ENCODE peak calls at places on chromosomes 7 and 10, in eight cellular contexts. One of them, this sample, is unnamed.

GRCh38 chr7:118013252-118014010 is 140.2 kb upstream of the CTTNBP2 start:
- DNase-seq in GM13977: no peak
- DNase-seq in esophagus squamous epithelium: no peak
- DNase-seq in GM12864: no peak
- DNase-seq in IMR-90: no peak
- DNase-seq in fibroblast of pulmonary artery: no peak
- DNase-seq in WTC11: no peak
- DNase-seq in foreskin fibroblast: no peak
- DNase-seq in this sample: no peak

GRCh38 chr10:82742478-82742877 is 867.5 kb downstream of the NRG3 start:
- DNase-seq in GM13977: no peak
- DNase-seq in esophagus squamous epithelium: no peak
- DNase-seq in GM12864: no peak
- DNase-seq in IMR-90: no peak
- DNase-seq in fibroblast of pulmonary artery: peak; percentile 73
- DNase-seq in WTC11: no peak
- DNase-seq in foreskin fibroblast: peak; percentile 89
- DNase-seq in this sample: no peak

GRCh38 chr7:82388138-82388537 is 55.4 kb downstream of the CACNA2D1 start:
- DNase-seq in GM13977: no peak
- DNase-seq in esophagus squamous epithelium: no peak
- DNase-seq in GM12864: no peak
- DNase-seq in IMR-90: no peak
- DNase-seq in fibroblast of pulmonary artery: no peak
- DNase-seq in WTC11: no peak
- DNase-seq in foreskin fibroblast: peak; percentile 8
- DNase-seq in this sample: no peak

GRCh38 chr10:113473851-113474250 is 79.0 kb upstream of the HABP2 start:
- DNase-seq in GM13977: no peak
- DNase-seq in esophagus squamous epithelium: no peak
- DNase-seq in GM12864: no peak
- DNase-seq in IMR-90: no peak
- DNase-seq in fibroblast of pulmonary artery: no peak
- DNase-seq in WTC11: no peak
- DNase-seq in foreskin fibroblast: no peak
- DNase-seq in this sample: no peak

GRCh38 chr10:34713875-34714274 is 101.2 kb downstream of the PARD3 start:
- DNase-seq in GM13977: no peak
- DNase-seq in esophagus squamous epithelium: no peak
- DNase-seq in GM12864: no peak
- DNase-seq in IMR-90: peak; percentile 67
- DNase-seq in fibroblast of pulmonary artery: peak; percentile 40
- DNase-seq in WTC11: no peak
- DNase-seq in foreskin fibroblast: no peak
- DNase-seq in this sample: no peak

GRCh38 chr7:117116221-117116620 is 162.9 kb downstream of the ST7 start:
- DNase-seq in GM13977: no peak
- DNase-seq in esophagus squamous epithelium: no peak
- DNase-seq in GM12864: no peak
- DNase-seq in IMR-90: no peak
- DNase-seq in fibroblast of pulmonary artery: no peak
- DNase-seq in WTC11: no peak
- DNase-seq in foreskin fibroblast: no peak
- DNase-seq in this sample: no peak

GRCh38 chr10:43348511-43349312 is 22.7 kb upstream of the FXYD4 start:
- DNase-seq in GM13977: peak; percentile 94
- DNase-seq in esophagus squamous epithelium: peak; percentile 28
- DNase-seq in GM12864: peak; percentile 49
- DNase-seq in IMR-90: peak; percentile 68
- DNase-seq in fibroblast of pulmonary artery: peak; percentile 84
- DNase-seq in WTC11: peak; percentile 88
- DNase-seq in foreskin fibroblast: peak; percentile 87
- DNase-seq in this sample: peak; percentile 87

GRCh38 chr10:16993186-16993585 is 136.4 kb downstream of the CUBN start:
- DNase-seq in GM13977: no peak
- DNase-seq in esophagus squamous epithelium: no peak
- DNase-seq in GM12864: no peak
- DNase-seq in IMR-90: no peak
- DNase-seq in fibroblast of pulmonary artery: no peak
- DNase-seq in WTC11: no peak
- DNase-seq in foreskin fibroblast: no peak
- DNase-seq in this sample: no peak

GRCh38 chr10:1368772-1369171 is 312.6 kb downstream of the WDR37 start:
- DNase-seq in GM13977: peak; percentile 69
- DNase-seq in esophagus squamous epithelium: no peak
- DNase-seq in GM12864: no peak
- DNase-seq in IMR-90: no peak
- DNase-seq in fibroblast of pulmonary artery: no peak
- DNase-seq in WTC11: peak; percentile 73
- DNase-seq in foreskin fibroblast: no peak
- DNase-seq in this sample: peak; percentile 70

GRCh38 chr7:40221836-40222235 is 87.0 kb downstream of the SUGCT start:
- DNase-seq in GM13977: no peak
- DNase-seq in esophagus squamous epithelium: no peak
- DNase-seq in GM12864: no peak
- DNase-seq in IMR-90: peak; percentile 92
- DNase-seq in fibroblast of pulmonary artery: peak; percentile 96
- DNase-seq in WTC11: no peak
- DNase-seq in foreskin fibroblast: peak; percentile 94
- DNase-seq in this sample: no peak

GRCh38 chr10:76553700-76554470 is 1083.7 kb downstream of the KCNMA1 start:
- DNase-seq in GM13977: no peak
- DNase-seq in esophagus squamous epithelium: no peak
- DNase-seq in GM12864: no peak
- DNase-seq in IMR-90: no peak
- DNase-seq in fibroblast of pulmonary artery: peak; percentile 14
- DNase-seq in WTC11: no peak
- DNase-seq in foreskin fibroblast: peak; percentile 65
- DNase-seq in this sample: no peak

GRCh38 chr10:70931168-70931805 is 42.9 kb upstream of the PCBD1 start:
- DNase-seq in GM13977: no peak
- DNase-seq in esophagus squamous epithelium: no peak
- DNase-seq in GM12864: no peak
- DNase-seq in IMR-90: peak; percentile 37
- DNase-seq in fibroblast of pulmonary artery: peak; percentile 14
- DNase-seq in WTC11: no peak
- DNase-seq in foreskin fibroblast: no peak
- DNase-seq in this sample: no peak

GRCh38 chr10:133129151-133129853 is 30.7 kb upstream of the KNDC1 start:
- DNase-seq in GM13977: no peak
- DNase-seq in esophagus squamous epithelium: no peak
- DNase-seq in GM12864: no peak
- DNase-seq in IMR-90: no peak
- DNase-seq in fibroblast of pulmonary artery: no peak
- DNase-seq in WTC11: no peak
- DNase-seq in foreskin fibroblast: no peak
- DNase-seq in this sample: no peak

GRCh38 chr10:97687785-97688781 is 1.0 kb upstream of the AVPI1 start:
- DNase-seq in GM13977: no peak
- DNase-seq in esophagus squamous epithelium: no peak
- DNase-seq in GM12864: no peak
- DNase-seq in IMR-90: peak; percentile 93
- DNase-seq in fibroblast of pulmonary artery: peak; percentile 62
- DNase-seq in WTC11: no peak
- DNase-seq in foreskin fibroblast: peak; percentile 92
- DNase-seq in this sample: no peak

GRCh38 chr10:124242365-124242764 is 149.0 kb upstream of the CHST15 start:
- DNase-seq in GM13977: no peak
- DNase-seq in esophagus squamous epithelium: no peak
- DNase-seq in GM12864: no peak
- DNase-seq in IMR-90: no peak
- DNase-seq in fibroblast of pulmonary artery: no peak
- DNase-seq in WTC11: peak; percentile 7
- DNase-seq in foreskin fibroblast: no peak
- DNase-seq in this sample: no peak

DNA sequence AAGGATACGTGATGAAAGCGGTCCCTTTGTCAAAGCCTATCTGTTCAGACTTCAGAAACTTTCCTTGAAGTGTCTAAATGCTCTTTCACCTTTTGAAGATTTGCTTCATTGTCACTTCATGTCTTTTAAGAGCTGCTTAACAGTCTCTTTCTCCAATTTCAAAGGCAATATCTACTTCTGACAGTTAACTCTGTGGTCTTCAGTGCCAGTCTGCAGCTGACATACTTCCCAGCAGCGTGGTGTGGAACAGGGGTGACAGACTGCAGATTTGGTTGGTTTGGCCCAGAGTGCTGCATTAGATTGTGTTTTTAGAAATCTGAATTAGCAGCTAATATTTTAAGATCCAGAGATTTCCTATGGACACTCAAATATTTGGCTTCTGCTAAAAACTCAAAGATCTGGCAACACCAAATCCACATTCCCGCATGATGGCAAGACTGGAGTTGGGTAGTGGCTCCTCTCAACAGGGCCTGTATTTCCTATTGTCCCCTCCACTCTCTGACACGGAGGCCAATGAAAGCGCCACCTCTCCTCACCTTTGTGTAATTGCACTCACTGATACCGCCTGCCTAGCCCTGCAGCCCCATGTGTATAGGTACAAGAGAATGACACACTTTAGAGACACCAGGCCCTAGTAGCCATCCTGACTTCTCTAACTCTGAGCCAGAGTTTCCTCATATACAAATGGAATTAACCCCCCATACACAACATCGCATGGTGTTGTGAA is 11.5 kb downstream of the SCRN1 start:
- DNase-seq in GM13977: no peak
- DNase-seq in esophagus squamous epithelium: no peak
- DNase-seq in GM12864: no peak
- DNase-seq in IMR-90: no peak
- DNase-seq in fibroblast of pulmonary artery: no peak
- DNase-seq in WTC11: peak; percentile 64
- DNase-seq in foreskin fibroblast: no peak
- DNase-seq in this sample: peak; percentile 27
- TF ChIP-seq CTCF in GM13977: no peak
- TF ChIP-seq CTCF in esophagus squamous epithelium: no peak
- TF ChIP-seq CTCF in GM12864: peak; percentile 16
- TF ChIP-seq CTCF in IMR-90: no peak
- TF ChIP-seq CTCF in fibroblast of pulmonary artery: no peak
- TF ChIP-seq CTCF in WTC11: peak; percentile 40
- TF ChIP-seq CTCF in foreskin fibroblast: no peak
- TF ChIP-seq CTCF in this sample: peak; percentile 20

DNA sequence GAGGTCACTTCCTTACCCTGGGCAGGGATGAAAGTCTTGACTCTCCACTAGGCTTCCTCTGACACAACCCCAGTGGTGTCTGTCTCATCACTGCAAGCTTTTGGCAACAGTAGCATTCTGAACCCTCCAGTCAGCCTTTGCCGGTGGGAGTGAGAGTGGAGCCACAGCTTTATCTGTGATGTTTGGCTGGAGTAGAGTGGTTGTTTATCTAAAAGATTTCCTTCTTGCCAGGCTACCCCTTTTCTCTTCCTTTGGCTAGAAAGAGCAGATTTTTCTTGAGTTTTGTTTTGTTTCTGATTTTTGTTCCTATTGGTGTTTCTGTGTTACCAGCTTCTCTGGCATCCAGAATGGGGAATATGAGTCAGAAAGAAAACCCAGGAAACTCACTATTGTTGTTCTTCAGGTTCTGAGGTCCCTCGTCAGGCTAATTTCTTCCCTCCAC is 98.9 kb upstream of the KIF5B start:
- DNase-seq in GM13977: no peak
- DNase-seq in esophagus squamous epithelium: no peak
- DNase-seq in GM12864: no peak
- DNase-seq in IMR-90: peak; percentile 63
- DNase-seq in fibroblast of pulmonary artery: peak; percentile 88
- DNase-seq in WTC11: no peak
- DNase-seq in foreskin fibroblast: peak; percentile 58
- DNase-seq in this sample: no peak
- TF ChIP-seq CTCF in GM13977: no peak
- TF ChIP-seq CTCF in esophagus squamous epithelium: no peak
- TF ChIP-seq CTCF in GM12864: no peak
- TF ChIP-seq CTCF in IMR-90: no peak
- TF ChIP-seq CTCF in fibroblast of pulmonary artery: no peak
- TF ChIP-seq CTCF in WTC11: no peak
- TF ChIP-seq CTCF in foreskin fibroblast: no peak
- TF ChIP-seq CTCF in this sample: no peak

DNA sequence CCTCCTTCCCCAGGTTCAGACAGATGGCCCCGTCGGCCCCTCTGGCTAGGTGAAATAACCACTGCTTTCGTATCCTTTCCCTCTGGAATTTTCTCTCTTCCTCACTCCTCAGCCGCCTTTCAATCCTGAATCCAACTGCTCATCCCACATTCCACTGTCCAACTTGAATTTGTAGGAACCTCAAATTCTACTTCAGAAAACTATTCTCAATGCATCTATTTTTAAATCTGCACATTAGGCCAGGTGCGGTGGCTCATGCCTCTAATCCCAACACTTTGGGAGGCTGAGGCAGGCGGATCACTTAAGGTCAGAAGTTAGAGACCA is 78.9 kb downstream of the ITIH5 start:
- DNase-seq in GM13977: no peak
- DNase-seq in esophagus squamous epithelium: no peak
- DNase-seq in GM12864: no peak
- DNase-seq in IMR-90: no peak
- DNase-seq in fibroblast of pulmonary artery: no peak
- DNase-seq in WTC11: no peak
- DNase-seq in foreskin fibroblast: no peak
- DNase-seq in this sample: no peak
- TF ChIP-seq CTCF in GM13977: no peak
- TF ChIP-seq CTCF in esophagus squamous epithelium: no peak
- TF ChIP-seq CTCF in GM12864: no peak
- TF ChIP-seq CTCF in IMR-90: no peak
- TF ChIP-seq CTCF in fibroblast of pulmonary artery: no peak
- TF ChIP-seq CTCF in WTC11: no peak
- TF ChIP-seq CTCF in foreskin fibroblast: no peak
- TF ChIP-seq CTCF in this sample: no peak

GRCh38 chr7:31939076-31939475 is 131.1 kb downstream of the PDE1C start:
- DNase-seq in GM13977: no peak
- DNase-seq in esophagus squamous epithelium: no peak
- DNase-seq in GM12864: no peak
- DNase-seq in IMR-90: no peak
- DNase-seq in fibroblast of pulmonary artery: no peak
- DNase-seq in WTC11: no peak
- DNase-seq in foreskin fibroblast: no peak
- DNase-seq in this sample: no peak
- TF ChIP-seq CTCF in GM13977: no peak
- TF ChIP-seq CTCF in esophagus squamous epithelium: no peak
- TF ChIP-seq CTCF in GM12864: no peak
- TF ChIP-seq CTCF in IMR-90: no peak
- TF ChIP-seq CTCF in fibroblast of pulmonary artery: no peak
- TF ChIP-seq CTCF in WTC11: no peak
- TF ChIP-seq CTCF in foreskin fibroblast: no peak
- TF ChIP-seq CTCF in this sample: no peak

This sample was measured in nephron progenitor cell.